ENCODE peak calls at places on chromosomes 6 and 20, in five cellular contexts. One of them, this sample, is unnamed.

GRCh38 chr20:6184086-6184485 is 61.3 kb upstream of the FERMT1 start:
- DNase-seq in PC-3: peak; percentile 20
- DNase-seq in ovary: no peak
- DNase-seq in GM06990: no peak
- DNase-seq in astrocyte of the cerebellum: no peak
- DNase-seq in this sample: no peak

GRCh38 chr6:132133734-132134490 is 182.7 kb upstream of the CCN2 start:
- DNase-seq in PC-3: no peak
- DNase-seq in ovary: no peak
- DNase-seq in GM06990: no peak
- DNase-seq in astrocyte of the cerebellum: no peak
- DNase-seq in this sample: no peak

GRCh38 chr6:154548130-154548830 is 37.8 kb upstream of the CNKSR3 start:
- DNase-seq in PC-3: no peak
- DNase-seq in ovary: peak; percentile 62
- DNase-seq in GM06990: no peak
- DNase-seq in astrocyte of the cerebellum: peak; percentile 23
- DNase-seq in this sample: no peak

GRCh38 chr20:57030611-57031600 is 235.5 kb downstream of the BMP7 start:
- DNase-seq in PC-3: peak; percentile 84
- DNase-seq in ovary: no peak
- DNase-seq in GM06990: no peak
- DNase-seq in astrocyte of the cerebellum: peak; percentile 83
- DNase-seq in this sample: no peak

GRCh38 chr6:31821301-31822037 is 6.1 kb upstream of the HSPA1B start:
- DNase-seq in PC-3: peak; percentile 84
- DNase-seq in ovary: peak; percentile 82
- DNase-seq in GM06990: peak; percentile 84
- DNase-seq in astrocyte of the cerebellum: no peak
- DNase-seq in this sample: no peak

GRCh38 chr6:147001621-147002020 is 202.6 kb upstream of the STXBP5 start:
- DNase-seq in PC-3: no peak
- DNase-seq in ovary: no peak
- DNase-seq in GM06990: no peak
- DNase-seq in astrocyte of the cerebellum: no peak
- DNase-seq in this sample: no peak

GRCh38 chr6:17519120-17519519 is 81.0 kb upstream of the FAM8A1 start:
- DNase-seq in PC-3: no peak
- DNase-seq in ovary: no peak
- DNase-seq in GM06990: no peak
- DNase-seq in astrocyte of the cerebellum: no peak
- DNase-seq in this sample: no peak

GRCh38 chr20:2042400-2042799 is 48.5 kb upstream of the PDYN start:
- DNase-seq in PC-3: peak; percentile 59
- DNase-seq in ovary: no peak
- DNase-seq in GM06990: no peak
- DNase-seq in astrocyte of the cerebellum: no peak
- DNase-seq in this sample: no peak

GRCh38 chr6:21384211-21384610 is 209.3 kb upstream of the SOX4 start:
- DNase-seq in PC-3: peak; percentile 39
- DNase-seq in ovary: no peak
- DNase-seq in GM06990: no peak
- DNase-seq in astrocyte of the cerebellum: no peak
- DNase-seq in this sample: no peak

GRCh38 chr20:10505320-10506226 is 70.5 kb downstream of the SLX4IP start:
- DNase-seq in PC-3: no peak
- DNase-seq in ovary: no peak
- DNase-seq in GM06990: no peak
- DNase-seq in astrocyte of the cerebellum: no peak
- DNase-seq in this sample: no peak

GRCh38 chr20:62561948-62562347 is 80.4 kb upstream of the SLCO4A1 start:
- DNase-seq in PC-3: no peak
- DNase-seq in ovary: no peak
- DNase-seq in GM06990: no peak
- DNase-seq in astrocyte of the cerebellum: no peak
- DNase-seq in this sample: no peak

GRCh38 chr6:135851442-135852271 is at the start of gene PDE7B:
- DNase-seq in PC-3: peak; percentile 71
- DNase-seq in ovary: peak; percentile 84
- DNase-seq in GM06990: peak; percentile 22
- DNase-seq in astrocyte of the cerebellum: peak; percentile 97
- DNase-seq in this sample: no peak

GRCh38 chr6:79373880-79374279 is 139.4 kb upstream of the HMGN3 start:
- DNase-seq in PC-3: peak; percentile 47
- DNase-seq in ovary: no peak
- DNase-seq in GM06990: no peak
- DNase-seq in astrocyte of the cerebellum: no peak
- DNase-seq in this sample: no peak

GRCh38 chr6:41093729-41094128 is 21.0 kb downstream of the NFYA start:
- DNase-seq in PC-3: no peak
- DNase-seq in ovary: no peak
- DNase-seq in GM06990: no peak
- DNase-seq in astrocyte of the cerebellum: no peak
- DNase-seq in this sample: no peak

GRCh38 chr20:38649275-38649891 is 47.8 kb downstream of the ARHGAP40 start:
- DNase-seq in PC-3: peak; percentile 48
- DNase-seq in ovary: no peak
- DNase-seq in GM06990: no peak
- DNase-seq in astrocyte of the cerebellum: no peak
- DNase-seq in this sample: no peak
- H3K4me3 ChIP-seq in PC-3: no peak overlapping the region
- H3K4me3 ChIP-seq in ovary: no peak overlapping the region
- H3K4me3 ChIP-seq in GM06990: no peak overlapping the region
- H3K4me3 ChIP-seq in astrocyte of the cerebellum: no peak overlapping the region
- H3K4me3 ChIP-seq in this sample: no peak overlapping the region

GRCh38 chr6:118085665-118086064 is 178.6 kb downstream of the SLC35F1 start:
- DNase-seq in PC-3: no peak
- DNase-seq in ovary: no peak
- DNase-seq in GM06990: no peak
- DNase-seq in astrocyte of the cerebellum: no peak
- DNase-seq in this sample: no peak

GRCh38 chr6:118086189-118086588 is 179.1 kb downstream of the SLC35F1 start:
- DNase-seq in PC-3: no peak
- DNase-seq in ovary: no peak
- DNase-seq in GM06990: no peak
- DNase-seq in astrocyte of the cerebellum: no peak
- DNase-seq in this sample: no peak

GRCh38 chr6:118083711-118084110 is 176.6 kb downstream of the SLC35F1 start:
- DNase-seq in PC-3: no peak
- DNase-seq in ovary: no peak
- DNase-seq in GM06990: no peak
- DNase-seq in astrocyte of the cerebellum: no peak
- DNase-seq in this sample: no peak

GRCh38 chr6:118080547-118080946 is 173.5 kb downstream of the SLC35F1 start:
- DNase-seq in PC-3: peak; percentile 4
- DNase-seq in ovary: no peak
- DNase-seq in GM06990: no peak
- DNase-seq in astrocyte of the cerebellum: no peak
- DNase-seq in this sample: no peak
- TF ChIP-seq CTCF in PC-3: peak; percentile 28
- TF ChIP-seq CTCF in ovary: no peak
- TF ChIP-seq CTCF in GM06990: peak; percentile 5
- TF ChIP-seq CTCF in astrocyte of the cerebellum: peak; percentile 42
- TF ChIP-seq CTCF in this sample: peak; percentile 28

DNA sequence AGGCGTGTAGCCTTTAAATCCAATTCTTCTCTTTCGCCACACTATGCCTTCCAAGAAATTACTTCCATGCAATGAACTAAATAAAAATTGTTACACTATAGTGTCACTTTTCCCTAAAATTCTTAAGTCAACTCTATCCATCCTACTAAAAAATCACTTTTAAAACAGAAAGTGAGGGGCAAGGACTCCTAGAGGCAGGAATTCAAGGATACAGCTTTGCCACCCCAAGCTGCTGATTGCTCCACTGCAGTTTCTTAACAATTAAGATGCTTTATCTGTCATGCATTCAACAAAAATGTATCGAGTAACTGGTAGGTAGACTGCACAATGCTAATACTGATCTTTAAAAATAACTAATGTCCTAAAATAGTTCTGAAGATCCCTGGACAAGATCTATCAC is 4.3 kb downstream of the MCM9 start:
- DNase-seq in PC-3: no peak
- DNase-seq in ovary: no peak
- DNase-seq in GM06990: no peak
- DNase-seq in astrocyte of the cerebellum: no peak
- DNase-seq in this sample: no peak
- H3K4me3 ChIP-seq in PC-3: no peak overlapping the region
- H3K4me3 ChIP-seq in ovary: no peak overlapping the region
- H3K4me3 ChIP-seq in GM06990: no peak overlapping the region
- H3K4me3 ChIP-seq in astrocyte of the cerebellum: no peak overlapping the region
- H3K4me3 ChIP-seq in this sample: no peak overlapping the region

GRCh38 chr6:108463789-108464188 is 96.9 kb upstream of the FOXO3 start:
- DNase-seq in PC-3: no peak
- DNase-seq in ovary: no peak
- DNase-seq in GM06990: no peak
- DNase-seq in astrocyte of the cerebellum: no peak
- DNase-seq in this sample: no peak
- TF ChIP-seq CTCF in PC-3: no peak
- TF ChIP-seq CTCF in ovary: no peak
- TF ChIP-seq CTCF in GM06990: no peak
- TF ChIP-seq CTCF in astrocyte of the cerebellum: no peak
- TF ChIP-seq CTCF in this sample: no peak

DNA sequence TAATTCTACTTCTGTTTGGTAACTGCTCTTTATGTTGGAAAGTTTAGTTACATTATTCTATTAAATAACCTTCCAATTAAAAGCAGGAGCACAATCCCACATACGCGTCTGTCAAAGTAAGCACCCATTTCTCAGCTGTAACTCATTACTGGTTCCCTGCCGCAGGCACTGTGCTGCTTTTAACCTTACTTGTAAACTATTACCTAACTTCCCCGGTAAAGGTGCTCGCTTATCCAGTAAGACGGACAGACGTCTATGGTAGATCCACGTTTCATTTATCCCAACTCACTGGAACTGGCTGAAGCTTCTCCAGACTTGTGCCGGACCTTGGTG is 522 bp upstream of the ENPP4 start:
- DNase-seq in PC-3: no peak
- DNase-seq in ovary: no peak
- DNase-seq in GM06990: no peak
- DNase-seq in astrocyte of the cerebellum: no peak
- DNase-seq in this sample: no peak
- H3K4me3 ChIP-seq in PC-3: peak overlapping the region; percentile 95
- H3K4me3 ChIP-seq in ovary: peak overlapping the region; percentile 63
- H3K4me3 ChIP-seq in GM06990: peak overlapping the region; percentile 89
- H3K4me3 ChIP-seq in astrocyte of the cerebellum: peak overlapping the region; percentile 63
- H3K4me3 ChIP-seq in this sample: peak overlapping the region; percentile 96

GRCh38 chr20:47298624-47299023 is 57.9 kb downstream of the ZMYND8 start:
- DNase-seq in PC-3: no peak
- DNase-seq in ovary: no peak
- DNase-seq in GM06990: no peak
- DNase-seq in astrocyte of the cerebellum: no peak
- DNase-seq in this sample: no peak

GRCh38 chr20:47300071-47300470 is 56.4 kb downstream of the ZMYND8 start:
- DNase-seq in PC-3: no peak
- DNase-seq in ovary: no peak
- DNase-seq in GM06990: no peak
- DNase-seq in astrocyte of the cerebellum: no peak
- DNase-seq in this sample: no peak

GRCh38 chr20:47295921-47296426 is 60.5 kb downstream of the ZMYND8 start:
- DNase-seq in PC-3: peak; percentile 16
- DNase-seq in ovary: no peak
- DNase-seq in GM06990: no peak
- DNase-seq in astrocyte of the cerebellum: no peak
- DNase-seq in this sample: no peak

GRCh38 chr20:47297746-47298145 is 58.8 kb downstream of the ZMYND8 start:
- DNase-seq in PC-3: no peak
- DNase-seq in ovary: no peak
- DNase-seq in GM06990: no peak
- DNase-seq in astrocyte of the cerebellum: no peak
- DNase-seq in this sample: no peak

GRCh38 chr20:47296950-47297349 is 59.5 kb downstream of the ZMYND8 start:
- DNase-seq in PC-3: peak; percentile 34
- DNase-seq in ovary: no peak
- DNase-seq in GM06990: no peak
- DNase-seq in astrocyte of the cerebellum: no peak
- DNase-seq in this sample: no peak
- TF ChIP-seq CTCF in PC-3: peak; percentile 70
- TF ChIP-seq CTCF in ovary: no peak
- TF ChIP-seq CTCF in GM06990: no peak
- TF ChIP-seq CTCF in astrocyte of the cerebellum: no peak
- TF ChIP-seq CTCF in this sample: no peak

DNA sequence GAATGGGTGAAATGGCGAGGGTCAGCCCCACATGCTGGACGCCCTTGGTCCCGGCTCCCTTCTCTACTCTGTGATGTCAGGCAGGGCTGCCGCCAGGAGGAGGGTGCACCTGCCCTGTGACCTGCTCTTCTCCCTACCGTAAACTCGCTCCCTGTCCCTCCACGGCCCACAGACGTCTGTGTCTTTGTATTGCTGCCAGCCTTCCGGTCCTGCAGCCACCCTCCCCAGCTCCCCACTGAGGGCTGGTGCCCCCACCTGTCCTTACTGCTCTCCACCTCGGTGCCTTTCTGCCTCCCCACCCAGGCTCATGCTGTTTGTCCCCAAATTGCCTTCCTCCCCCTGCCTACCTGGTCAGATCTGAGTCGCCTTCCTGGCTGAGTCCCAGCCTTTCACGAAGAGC is 4.1 kb upstream of the CCR6 start:
- DNase-seq in PC-3: no peak
- DNase-seq in ovary: no peak
- DNase-seq in GM06990: no peak
- DNase-seq in astrocyte of the cerebellum: no peak
- DNase-seq in this sample: no peak
- H3K4me3 ChIP-seq in PC-3: no peak overlapping the region
- H3K4me3 ChIP-seq in ovary: no peak overlapping the region
- H3K4me3 ChIP-seq in GM06990: no peak overlapping the region
- H3K4me3 ChIP-seq in astrocyte of the cerebellum: no peak overlapping the region
- H3K4me3 ChIP-seq in this sample: no peak overlapping the region

DNA sequence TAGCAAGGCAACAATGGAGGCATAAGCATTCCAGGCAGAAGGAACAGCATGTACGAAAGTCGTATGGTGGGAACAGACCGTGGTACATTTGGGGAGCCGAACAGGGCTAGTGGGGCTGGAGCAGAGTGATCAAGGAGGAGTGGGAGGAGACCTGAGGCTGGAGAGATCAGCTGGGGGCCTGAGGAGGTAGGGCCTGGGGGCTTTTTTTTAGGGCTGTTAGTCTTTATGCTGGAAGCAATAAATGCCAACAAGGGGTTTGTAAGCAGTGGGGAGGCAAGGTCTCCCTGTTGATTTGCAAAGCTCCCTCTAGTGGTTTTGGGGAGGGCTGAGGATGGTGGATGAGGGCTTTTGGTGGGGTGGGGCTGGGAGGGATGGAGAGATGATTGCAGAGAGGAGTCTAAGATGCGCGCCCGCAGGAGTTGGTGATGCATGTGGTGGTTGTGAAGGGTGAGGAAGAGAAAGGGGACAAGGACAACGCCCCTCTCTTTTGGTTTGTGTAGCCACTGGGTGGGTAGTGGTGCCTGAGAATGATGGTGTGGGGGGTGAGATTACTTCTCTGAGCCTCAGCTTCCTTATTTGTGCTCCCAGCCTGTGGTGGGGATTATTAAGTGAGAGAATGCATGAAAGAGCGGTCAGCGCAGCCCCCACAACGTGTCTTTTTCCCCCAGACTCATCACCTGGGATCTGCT is 74.1 kb upstream of the TOX2 start:
- DNase-seq in PC-3: peak; percentile 68
- DNase-seq in ovary: no peak
- DNase-seq in GM06990: peak; percentile 61
- DNase-seq in astrocyte of the cerebellum: no peak
- DNase-seq in this sample: peak; percentile 39
- TF ChIP-seq CTCF in PC-3: peak; percentile 65
- TF ChIP-seq CTCF in ovary: no peak
- TF ChIP-seq CTCF in GM06990: peak; percentile 76
- TF ChIP-seq CTCF in astrocyte of the cerebellum: peak; percentile 66
- TF ChIP-seq CTCF in this sample: peak; percentile 70

GRCh38 chr6:157032923-157033322 is 255.7 kb downstream of the ARID1B start:
- DNase-seq in PC-3: no peak
- DNase-seq in ovary: no peak
- DNase-seq in GM06990: no peak
- DNase-seq in astrocyte of the cerebellum: no peak
- DNase-seq in this sample: no peak
- H3K4me3 ChIP-seq in PC-3: peak overlapping the region; percentile 71
- H3K4me3 ChIP-seq in ovary: peak overlapping the region; percentile 31
- H3K4me3 ChIP-seq in GM06990: peak overlapping the region; percentile 66
- H3K4me3 ChIP-seq in astrocyte of the cerebellum: no peak overlapping the region
- H3K4me3 ChIP-seq in this sample: no peak overlapping the region